ENCODE peak calls at places on chromosomes 3 and 15, in five cellular contexts. R, D, N, V and B are unnamed samples. For H3K4me1 and H3K36me3, the result is how much of the 10 kb centered on the place peaks cover.

GRCh38 chr3:14769531-14770325 is 49.0 kb upstream of the FGD5 start:
- DNase-seq in R (no peak), D (no peak), N (no peak), V (no peak), B (peak)

GRCh38 chr3:184198509-184198908 is 12.5 kb downstream of the ABCF3 start:
- DNase-seq in R (no peak), D (no peak), N (no peak), V (no peak), B (no peak)

GRCh38 chr3:52233968-52234367 is 5.0 kb downstream of the TWF2 start:
- DNase-seq in R (no peak), D (no peak), N (no peak), V (no peak), B (no peak)

GRCh38 chr3:38834110-38834509 is 18.1 kb upstream of the SCN10A start:
- DNase-seq in R (no peak), D (no peak), N (peak), V (peak), B (no peak)

GRCh38 chr15:90596943-90597342 is 67.2 kb downstream of the CRTC3 start:
- DNase-seq in R (no peak), D (no peak), N (no peak), V (no peak), B (no peak)

GRCh38 chr3:39637807-39638206 is 170.3 kb downstream of the MOBP start:
- DNase-seq in R (no peak), D (no peak), N (no peak), V (peak), B (no peak)

GRCh38 chr3:69566256-69566655 is 173.0 kb upstream of the MITF start:
- DNase-seq in R (no peak), D (no peak), N (no peak), V (no peak), B (no peak)

GRCh38 chr3:28940530-28940929 is 340.3 kb upstream of the RBMS3 start:
- DNase-seq in R (no peak), D (no peak), N (no peak), V (peak), B (no peak)

GRCh38 chr15:69253156-69253555 is 45.6 kb upstream of the PAQR5 start:
- DNase-seq in R (no peak), D (no peak), N (no peak), V (peak), B (no peak)

GRCh38 chr3:160904691-160905090 is 148.7 kb downstream of the PPM1L start:
- DNase-seq in R (no peak), D (no peak), N (no peak), V (no peak), B (no peak)

GRCh38 chr3:193708270-193708669 is 115.3 kb downstream of the OPA1 start:
- DNase-seq in R (no peak), D (no peak), N (no peak), V (no peak), B (no peak)

GRCh38 chr3:41900265-41900664 is 61.6 kb downstream of the ULK4 start:
- DNase-seq in R (no peak), D (no peak), N (no peak), V (peak), B (no peak)

GRCh38 chr3:31274406-31275024 is 258.2 kb upstream of the STT3B start:
- DNase-seq in R (no peak), D (no peak), N (no peak), V (peak), B (no peak)

GRCh38 chr15:82566690-82567089 is 26.4 kb upstream of the RPS17 start:
- DNase-seq in R (no peak), D (no peak), N (no peak), V (no peak), B (no peak)

DNA sequence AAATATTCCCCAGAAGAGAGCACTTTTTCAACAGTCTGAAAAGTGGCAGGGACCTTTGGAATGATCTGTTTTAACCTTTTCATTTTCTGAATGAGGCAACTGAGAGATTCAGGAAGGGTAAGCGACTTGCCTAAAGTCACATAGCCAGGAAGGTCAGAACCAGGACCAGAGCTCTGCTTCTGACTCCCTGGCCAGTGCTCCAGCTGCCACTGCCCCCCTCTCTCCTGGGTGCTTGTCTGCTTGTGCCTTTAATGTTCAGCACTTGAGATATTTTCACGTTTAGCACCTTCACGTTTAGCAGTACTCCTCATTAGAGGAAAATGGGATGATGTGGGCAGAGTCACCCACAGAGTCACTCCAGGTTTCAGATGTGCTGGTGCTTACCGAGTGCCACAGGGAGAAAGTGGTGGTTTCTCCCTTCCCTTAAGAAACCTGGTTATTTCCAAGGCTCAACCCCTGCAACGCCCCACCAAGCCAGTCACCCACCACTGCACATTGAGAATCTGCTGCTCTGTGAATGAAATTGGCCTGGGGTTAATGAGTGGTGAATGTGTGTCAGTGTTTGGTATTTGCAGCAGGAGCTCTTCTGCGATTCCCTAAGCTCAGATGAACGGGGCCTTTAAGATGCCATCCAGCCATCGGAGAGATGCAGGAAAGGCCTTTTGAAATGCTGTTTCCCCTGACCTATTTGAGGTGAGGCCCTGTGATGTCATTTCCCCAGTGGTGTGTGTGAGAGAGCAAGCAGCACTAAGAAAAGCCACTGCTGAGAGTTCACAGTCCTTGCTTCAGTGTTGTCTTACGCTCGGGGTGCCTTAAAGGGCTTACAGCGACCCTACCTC is 68.6 kb downstream of the SMAD3 start:
- DNase-seq in R (no peak), D (no peak), N (peak), V (peak), B (no peak)
- H3K4me1 ChIP-seq in R (under half), D (half or more), N (half or more), V (half or more), B (half or more)

GRCh38 chr3:117130222-117130621 is 420.6 kb downstream of the TUSC7 start:
- DNase-seq in R (no peak), D (no peak), N (no peak), V (no peak), B (no peak)

GRCh38 chr3:117128876-117129275 is 419.3 kb downstream of the TUSC7 start:
- DNase-seq in R (no peak), D (no peak), N (no peak), V (no peak), B (no peak)

GRCh38 chr3:117127147-117127546 is 417.6 kb downstream of the TUSC7 start:
- DNase-seq in R (no peak), D (no peak), N (no peak), V (no peak), B (no peak)

GRCh38 chr3:117128133-117128532 is 418.6 kb downstream of the TUSC7 start:
- DNase-seq in R (no peak), D (no peak), N (no peak), V (no peak), B (no peak)

DNA sequence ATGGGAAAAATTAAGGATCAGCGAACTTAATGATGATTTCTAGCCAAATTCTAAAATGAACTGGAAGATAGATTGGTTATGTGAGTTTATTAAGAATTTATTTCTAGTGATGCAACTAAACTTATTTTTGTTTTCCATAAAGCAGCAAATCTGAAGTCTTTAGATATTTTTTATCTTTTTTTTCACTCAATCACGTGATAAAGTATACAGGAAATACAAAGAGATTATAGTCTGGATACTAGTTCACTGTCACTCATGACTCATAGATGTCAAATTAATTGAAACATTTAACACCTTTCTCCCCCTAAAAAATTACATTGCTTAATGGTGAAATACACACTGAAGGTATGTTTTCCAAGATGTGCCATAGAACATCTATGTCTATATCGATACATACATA is 416.9 kb downstream of the TUSC7 start:
- DNase-seq in R (no peak), D (no peak), N (no peak), V (no peak), B (no peak)
- TF ChIP-seq POLR2AphosphoS5 in R (no peak), D (no peak), N (no peak), V (no peak), B (no peak)

DNA sequence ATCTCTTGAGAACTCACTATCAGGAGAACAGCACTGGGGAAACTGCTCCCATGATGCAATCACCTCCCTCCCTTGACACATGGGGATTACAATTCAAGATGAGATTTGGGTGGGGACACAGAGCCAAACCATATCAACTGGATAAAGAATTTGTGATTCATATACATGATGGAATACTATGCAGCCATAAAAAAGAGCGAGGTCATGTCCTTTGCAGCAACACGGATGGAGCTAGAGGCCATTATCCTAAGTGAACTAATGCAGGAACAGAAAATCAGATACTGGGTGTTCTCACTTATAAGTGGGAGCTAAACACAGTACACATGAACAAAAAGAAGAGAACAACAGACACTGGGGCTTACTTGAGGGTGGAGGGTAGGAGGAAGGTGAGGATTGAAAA is 17.0 kb downstream of the SPG11 start:
- DNase-seq in R (no peak), D (no peak), N (no peak), V (no peak), B (no peak)
- H3K36me3 ChIP-seq in R (under half), D (under half), N (half or more), V (under half), B (half or more)

GRCh38 chr3:46930945-46931403 is 45.6 kb downstream of the CCDC12 start:
- DNase-seq in R (no peak), D (no peak), N (peak), V (peak), B (no peak)

GRCh38 chr3:46927718-46928073 is 48.8 kb downstream of the CCDC12 start:
- DNase-seq in R (peak), D (no peak), N (no peak), V (no peak), B (no peak)

GRCh38 chr3:46930176-46930944 is 46.2 kb downstream of the CCDC12 start:
- DNase-seq in R (peak), D (no peak), N (peak), V (peak), B (no peak)

GRCh38 chr3:46928297-46928696 is 48.2 kb downstream of the CCDC12 start:
- DNase-seq in R (no peak), D (no peak), N (no peak), V (no peak), B (no peak)

GRCh38 chr3:46929324-46929723 is 47.2 kb downstream of the CCDC12 start:
- DNase-seq in R (peak), D (no peak), N (peak), V (no peak), B (no peak)
- H3K4me1 ChIP-seq in R (half or more), D (under half), N (half or more), V (half or more), B (half or more)

GRCh38 chr3:70712449-70713082 is 400.1 kb upstream of the MDFIC2 start:
- DNase-seq in R (no peak), D (no peak), N (no peak), V (no peak), B (no peak)

GRCh38 chr3:70722018-70722417 is 409.6 kb upstream of the MDFIC2 start:
- DNase-seq in R (no peak), D (no peak), N (no peak), V (no peak), B (no peak)

GRCh38 chr3:70716832-70717231 is 404.4 kb upstream of the MDFIC2 start:
- DNase-seq in R (no peak), D (no peak), N (peak), V (peak), B (no peak)
- TF ChIP-seq POLR2AphosphoS5 in R (no peak), D (no peak), N (peak), V (no peak), B (peak)

DNA sequence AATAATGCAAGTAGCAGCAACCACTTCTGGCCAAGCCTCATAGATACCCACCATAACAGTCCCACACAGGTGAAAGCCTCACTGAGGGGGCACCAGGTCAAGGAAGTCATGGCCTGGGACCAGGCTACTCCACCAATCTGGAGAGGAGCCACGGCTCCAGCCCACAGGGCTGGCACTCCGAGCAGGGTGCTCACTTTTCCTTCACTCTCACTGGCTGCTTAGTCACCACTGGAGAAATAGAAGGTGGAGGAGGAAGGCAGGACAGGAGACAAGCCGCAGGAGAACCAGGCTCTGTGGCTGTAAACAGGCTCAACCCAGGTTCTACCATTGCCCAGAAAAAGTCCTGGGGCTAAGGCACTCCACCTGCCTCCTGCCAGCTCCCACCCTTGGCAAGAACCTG is 1.2 kb downstream of the USP19 start:
- DNase-seq in R (no peak), D (no peak), N (no peak), V (no peak), B (no peak)
- H3K36me3 ChIP-seq in R (under half), D (under half), N (half or more), V (under half), B (half or more)

GRCh38 chr3:197833930-197834715 is 43.1 kb downstream of the LRCH3 start:
- DNase-seq in R (no peak), D (no peak), N (no peak), V (no peak), B (no peak)
- H3K4me1 ChIP-seq in R (under half), D (under half), N (under half), V (under half), B (under half)

GRCh38 chr15:85289677-85290365 is 90.6 kb upstream of the AKAP13 start:
- DNase-seq in R (no peak), D (peak), N (no peak), V (peak), B (no peak)
- TF ChIP-seq POLR2AphosphoS5 in R (no peak), D (no peak), N (no peak), V (no peak), B (no peak)

GRCh38 chr15:40388941-40389823 is 6.7 kb downstream of the KNSTRN start:
- DNase-seq in R (no peak), D (no peak), N (no peak), V (no peak), B (no peak)

GRCh38 chr15:40386480-40386879 is 4.0 kb downstream of the KNSTRN start:
- DNase-seq in R (no peak), D (no peak), N (no peak), V (no peak), B (no peak)

GRCh38 chr15:40392986-40393948 is 10.7 kb downstream of the KNSTRN start:
- DNase-seq in R (no peak), D (no peak), N (no peak), V (no peak), B (no peak)

GRCh38 chr15:40389824-40390595 is 7.5 kb downstream of the KNSTRN start:
- DNase-seq in R (no peak), D (no peak), N (no peak), V (no peak), B (no peak)
- H3K36me3 ChIP-seq in R (under half), D (under half), N (half or more), V (under half), B (under half)

GRCh38 chr3:13541691-13542090 is 7.2 kb upstream of the FBLN2 start:
- DNase-seq in R (no peak), D (no peak), N (no peak), V (no peak), B (no peak)

GRCh38 chr3:13540332-13540995 is 8.5 kb upstream of the FBLN2 start:
- DNase-seq in R (no peak), D (no peak), N (peak), V (no peak), B (no peak)

GRCh38 chr3:13544293-13544831 is 4.6 kb upstream of the FBLN2 start:
- DNase-seq in R (no peak), D (no peak), N (no peak), V (no peak), B (no peak)

GRCh38 chr3:13543251-13543650 is 5.7 kb upstream of the FBLN2 start:
- DNase-seq in R (no peak), D (no peak), N (peak), V (no peak), B (no peak)

GRCh38 chr3:13542142-13542541 is 6.8 kb upstream of the FBLN2 start:
- DNase-seq in R (no peak), D (no peak), N (no peak), V (no peak), B (no peak)
- H3K4me1 ChIP-seq in R (under half), D (under half), N (under half), V (under half), B (under half)